ENCODE peak calls at places on chromosomes 3 and 15, in four cellular contexts. V is GM23338, Z is GM12878, R is K562. Q is an unnamed sample.

GRCh38 chr3:55490194-55490913 is 3.2 kb upstream of the WNT5A start:
- DNase-seq in V (peak; percentile 14), Z (no peak), R (no peak), Q (no peak)

GRCh38 chr3:14318638-14319037 is 83.8 kb upstream of the SLC6A6 start:
- DNase-seq in V (no peak), Z (no peak), R (no peak), Q (no peak)

GRCh38 chr3:22007376-22007775 is 256.4 kb upstream of the ZNF385D start:
- DNase-seq in V (no peak), Z (no peak), R (no peak), Q (no peak)

GRCh38 chr3:9806137-9806536 is 3.9 kb upstream of the TTLL3 start:
- DNase-seq in V (no peak), Z (no peak), R (no peak), Q (no peak)

GRCh38 chr3:50340404-50341329 is at the start of gene RASSF1:
- DNase-seq in V (peak; percentile 76), Z (no peak), R (peak; percentile 56), Q (peak; percentile 59)

GRCh38 chr3:31220431-31220830 is 312.3 kb upstream of the STT3B start:
- DNase-seq in V (no peak), Z (no peak), R (no peak), Q (no peak)

GRCh38 chr3:169496402-169496801 is 167.1 kb downstream of the MECOM start:
- DNase-seq in V (no peak), Z (no peak), R (no peak), Q (no peak)

GRCh38 chr3:60081381-60082095 is 1031.7 kb upstream of the CFAP20DC start:
- DNase-seq in V (no peak), Z (peak; percentile 20), R (no peak), Q (no peak)

GRCh38 chr3:14231998-14232501 is 53.4 kb downstream of the LSM3 start:
- DNase-seq in V (no peak), Z (no peak), R (no peak), Q (no peak)

GRCh38 chr3:189941679-189942078 is 179.0 kb downstream of the P3H2 start:
- DNase-seq in V (no peak), Z (no peak), R (no peak), Q (no peak)
- TF ChIP-seq CREB1 in V (no peak), Z (no peak), R (no peak), Q (no peak)

GRCh38 chr15:63491116-63491817 is 13.1 kb upstream of the USP3 start:
- DNase-seq in V (no peak), Z (no peak), R (no peak), Q (no peak)

GRCh38 chr15:63494406-63494805 is 10.0 kb upstream of the USP3 start:
- DNase-seq in V (no peak), Z (no peak), R (no peak), Q (no peak)

GRCh38 chr15:63493451-63493850 is 10.9 kb upstream of the USP3 start:
- DNase-seq in V (no peak), Z (no peak), R (no peak), Q (no peak)

GRCh38 chr15:63491979-63492378 is 12.4 kb upstream of the USP3 start:
- DNase-seq in V (no peak), Z (no peak), R (no peak), Q (no peak)

DNA sequence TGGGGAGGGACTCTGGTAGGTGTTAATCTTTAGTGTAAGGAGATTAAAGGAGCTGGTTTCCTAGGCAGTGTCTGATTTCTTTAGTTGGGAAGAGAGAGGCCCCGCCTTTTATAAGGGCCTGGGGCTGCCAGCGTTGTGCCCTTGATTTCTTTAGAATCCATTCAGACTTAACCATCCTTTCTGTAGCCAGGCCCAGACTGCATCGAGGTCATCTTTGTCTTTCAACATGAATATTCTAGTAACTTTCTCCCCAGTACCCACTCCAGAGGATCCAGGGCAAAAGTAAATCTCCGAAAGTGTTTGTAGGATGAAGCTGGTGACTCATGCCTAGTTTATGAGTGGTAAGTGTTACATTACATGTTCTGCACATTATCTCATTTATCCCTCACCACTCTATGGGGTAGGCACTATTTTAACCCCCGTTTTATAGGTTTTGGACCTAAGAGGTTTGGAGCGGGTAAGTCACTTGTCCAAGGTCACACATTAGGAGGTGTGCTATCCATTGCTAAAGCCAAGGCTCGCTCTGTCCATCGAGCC is 11.8 kb upstream of the USP3 start:
- DNase-seq in V (no peak), Z (no peak), R (no peak), Q (no peak)
- TF ChIP-seq CREB1 in V (no peak), Z (no peak), R (no peak), Q (no peak)

GRCh38 chr15:65981837-65982696 is 112.8 kb downstream of the RAB11A start:
- DNase-seq in V (peak; percentile 91), Z (no peak), R (peak; percentile 80), Q (peak; percentile 88)
- TF ChIP-seq CREB1 in V (no peak), Z (peak; percentile 14), R (no peak), Q (no peak)

GRCh38 chr15:47753591-47753990 is 36.3 kb downstream of the SEMA6D start:
- DNase-seq in V (no peak), Z (no peak), R (no peak), Q (no peak)

GRCh38 chr15:47757331-47757730 is 40.0 kb downstream of the SEMA6D start:
- DNase-seq in V (no peak), Z (no peak), R (no peak), Q (no peak)

GRCh38 chr15:47756872-47757271 is 39.6 kb downstream of the SEMA6D start:
- DNase-seq in V (no peak), Z (no peak), R (no peak), Q (no peak)

GRCh38 chr15:47750740-47751262 is 33.5 kb downstream of the SEMA6D start:
- DNase-seq in V (no peak), Z (no peak), R (no peak), Q (no peak)

DNA sequence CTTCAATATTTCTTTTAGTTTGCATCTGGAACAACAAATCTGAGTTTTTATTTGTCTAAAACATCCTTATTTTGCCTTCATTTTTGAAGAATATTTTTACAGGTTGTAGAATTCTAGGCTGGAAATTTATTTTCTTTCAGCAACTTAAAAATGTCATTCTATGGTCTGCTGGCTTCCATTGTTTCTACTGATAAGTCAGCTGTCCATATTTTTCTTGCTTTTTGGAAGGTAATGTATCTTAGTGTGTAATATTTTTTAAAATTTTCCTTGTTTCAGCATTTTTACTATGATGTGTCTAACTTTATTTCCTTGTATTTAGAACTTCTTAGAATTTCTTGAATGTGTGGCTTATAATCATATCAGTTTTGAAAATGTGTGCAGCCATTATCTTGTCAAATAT is 37.0 kb downstream of the SEMA6D start:
- DNase-seq in V (no peak), Z (no peak), R (no peak), Q (no peak)
- TF ChIP-seq CREB1 in V (no peak), Z (no peak), R (no peak), Q (no peak)

GRCh38 chr3:112297714-112298113 is 3.7 kb upstream of the SLC9C1 start:
- DNase-seq in V (no peak), Z (no peak), R (no peak), Q (no peak)

GRCh38 chr3:112298781-112299180 is 4.8 kb upstream of the SLC9C1 start:
- DNase-seq in V (no peak), Z (no peak), R (no peak), Q (no peak)

GRCh38 chr3:112289011-112289410 is 5.0 kb downstream of the SLC9C1 start:
- DNase-seq in V (no peak), Z (no peak), R (no peak), Q (no peak)

GRCh38 chr3:112293368-112294321 is at the start of gene SLC9C1:
- DNase-seq in V (peak; percentile 89), Z (peak; percentile 85), R (peak; percentile 3), Q (peak; percentile 34)
- TF ChIP-seq CREB1 in V (no peak), Z (no peak), R (no peak), Q (no peak)

DNA sequence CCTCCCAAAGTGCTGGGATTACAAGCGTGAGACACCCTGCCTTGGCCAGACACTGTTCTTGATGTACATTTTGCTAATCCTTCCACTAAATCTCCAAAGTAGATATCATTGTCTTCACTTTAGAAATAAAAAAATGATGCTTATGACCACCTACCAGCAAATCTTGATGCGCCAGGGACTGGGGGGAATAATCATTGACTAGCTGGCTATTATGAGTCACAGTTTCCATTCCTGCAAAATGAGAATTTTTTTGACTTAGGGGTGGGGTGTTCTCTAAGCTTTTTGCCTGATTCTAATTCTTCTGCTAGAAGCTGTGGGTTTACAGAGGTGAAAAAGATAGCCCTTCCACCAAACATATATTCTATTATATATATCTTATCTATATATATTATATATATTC is 17.1 kb upstream of the RFC4 start:
- DNase-seq in V (no peak), Z (no peak), R (peak; percentile 28), Q (no peak)
- TF ChIP-seq CREB1 in V (no peak), Z (no peak), R (no peak), Q (no peak)

GRCh38 chr3:39808467-39809180 is 785 bp upstream of the MYRIP start:
- DNase-seq in V (peak; percentile 89), Z (no peak), R (no peak), Q (peak; percentile 67)
- TF ChIP-seq CREB1 in V (no peak), Z (no peak), R (no peak), Q (no peak)

DNA sequence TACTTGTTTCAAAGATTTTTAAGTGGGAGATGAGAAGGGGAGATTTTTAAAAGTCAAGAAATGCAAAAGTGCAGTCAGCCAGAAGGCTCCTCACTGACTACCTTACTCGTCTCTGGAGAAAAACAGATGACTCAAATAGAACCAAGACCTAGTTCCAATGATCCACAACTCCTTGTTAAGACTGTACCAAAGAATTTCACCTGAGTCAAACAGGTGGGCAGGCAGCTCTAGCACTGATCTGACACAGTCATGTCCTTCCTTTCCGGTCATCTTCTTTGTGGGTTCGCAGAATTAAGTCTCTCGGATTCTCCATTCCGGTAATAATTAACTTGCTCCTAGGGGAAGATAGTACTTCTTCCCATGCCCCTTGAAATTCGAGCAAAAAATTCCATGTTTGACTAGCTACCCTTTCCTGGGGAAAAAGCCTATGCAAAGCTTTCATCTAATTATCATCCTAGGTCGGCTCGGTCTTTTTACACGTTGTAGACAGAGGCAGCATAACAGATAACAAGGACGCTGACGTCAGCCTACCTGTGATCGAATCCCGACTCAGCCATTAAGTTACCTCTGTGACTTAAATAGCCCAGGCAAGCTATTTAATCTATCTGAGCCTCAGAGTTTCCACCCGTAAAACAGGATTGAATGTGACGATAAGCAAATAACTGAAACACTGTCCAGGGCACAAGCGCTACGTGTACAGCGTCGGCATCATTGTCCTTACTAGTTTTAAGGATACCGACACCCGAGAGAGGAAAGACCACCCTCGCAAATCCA is 746 bp downstream of the SELENOK start:
- DNase-seq in V (peak; percentile 69), Z (no peak), R (no peak), Q (no peak)
- TF ChIP-seq CREB1 in V (peak; percentile 53), Z (peak; percentile 63), R (no peak), Q (no peak)

Q was measured in WTC11.